ENCODE peak calls at places on chromosomes 4 and X, in four cellular contexts. J is cardiac fibroblast, Y is MCF 10A, Q is T-helper 1 cell. U is an unnamed sample.

GRCh38 chr4:107449611-107450369 is 270.2 kb downstream of the PAPSS1 start:
- DNase-seq in J (no peak), Y (no peak), Q (no peak), U (no peak)

GRCh38 chr4:54840992-54841768 is 183.4 kb downstream of the KIT start:
- DNase-seq in J (peak), Y (peak), Q (no peak), U (no peak)

GRCh38 chr4:139219450-139220055 is 42.5 kb upstream of the ELF2 start:
- DNase-seq in J (no peak), Y (no peak), Q (no peak), U (no peak)

GRCh38 chr4:183757105-183757504 is 98.0 kb downstream of the TRAPPC11 start:
- DNase-seq in J (no peak), Y (peak), Q (no peak), U (no peak)

GRCh38 chr4:110615366-110616161 is 7.3 kb downstream of the PITX2 start:
- DNase-seq in J (no peak), Y (no peak), Q (no peak), U (no peak)

GRCh38 chrX:115561605-115562491 is 874 bp downstream of the PLS3 start:
- DNase-seq in J (peak), Y (peak), Q (no peak), U (no peak)

GRCh38 chr4:38493068-38493467 is 170.9 kb upstream of the KLF3 start:
- DNase-seq in J (no peak), Y (no peak), Q (no peak), U (no peak)

GRCh38 chr4:97016186-97016945 is 1126.9 kb downstream of the STPG2 start:
- DNase-seq in J (no peak), Y (no peak), Q (no peak), U (no peak)

GRCh38 chr4:7425591-7426468 is 8.9 kb downstream of the PSAPL1 start:
- DNase-seq in J (no peak), Y (no peak), Q (no peak), U (no peak)

GRCh38 chr4:1261107-1261928 is 12.4 kb upstream of the CTBP1 start:
- DNase-seq in J (no peak), Y (no peak), Q (no peak), U (no peak)

GRCh38 chr4:79528241-79528706 is 120.2 kb upstream of the GK2 start:
- DNase-seq in J (peak), Y (peak), Q (peak), U (no peak)

GRCh38 chr4:145171919-145172318 is 8.5 kb downstream of the OTUD4 start:
- DNase-seq in J (no peak), Y (no peak), Q (no peak), U (no peak)

GRCh38 chr4:24527371-24527770 is 57.0 kb downstream of the DHX15 start:
- DNase-seq in J (no peak), Y (no peak), Q (no peak), U (no peak)

GRCh38 chr4:2248044-2248780 is 6.3 kb upstream of the HAUS3 start:
- DNase-seq in J (no peak), Y (no peak), Q (no peak), U (no peak)

GRCh38 chrX:150361777-150362351 is 1.3 kb upstream of the MAMLD1 start:
- DNase-seq in J (no peak), Y (peak), Q (no peak), U (no peak)

GRCh38 chr4:83767017-83767541 is 231.2 kb downstream of the GPAT3 start:
- DNase-seq in J (no peak), Y (no peak), Q (no peak), U (no peak)

GRCh38 chrX:12702509-12703091 is 88.6 kb upstream of the PRPS2 start:
- DNase-seq in J (no peak), Y (peak), Q (no peak), U (no peak)